ENCODE peak calls at places on chromosome 4, in nine cellular contexts. Y, F, V, O, K, W, L, Z and J are unnamed samples.

GRCh38 chr4:6971536-6972374 is 62.1 kb downstream of the TBC1D14 start:
- DNase-seq in Y (no peak), F (no peak), V (no peak), O (no peak), K (no peak), W (no peak), L (no peak), Z (no peak), J (no peak)

GRCh38 chr4:78058591-78059523 is 1.7 kb downstream of the FRAS1 start:
- DNase-seq in Y (peak; percentile 14), F (peak; percentile 71), V (no peak), O (peak; percentile 80), K (peak; percentile 17), W (peak; percentile 15), L (no peak), Z (no peak), J (no peak)

GRCh38 chr4:27666943-27667342 is 806.3 kb downstream of the STIM2 start:
- DNase-seq in Y (no peak), F (no peak), V (no peak), O (no peak), K (no peak), W (no peak), L (no peak), Z (no peak), J (no peak)

GRCh38 chr4:46549125-46549524 is 159.2 kb upstream of the GABRA2 start:
- DNase-seq in Y (no peak), F (no peak), V (no peak), O (no peak), K (no peak), W (no peak), L (no peak), Z (no peak), J (no peak)

GRCh38 chr4:61540944-61541343 is 340.8 kb downstream of the ADGRL3 start:
- DNase-seq in Y (no peak), F (no peak), V (no peak), O (no peak), K (no peak), W (no peak), L (no peak), Z (no peak), J (no peak)

GRCh38 chr4:525660-526059 is 26.6 kb downstream of the PIGG start:
- DNase-seq in Y (no peak), F (no peak), V (no peak), O (no peak), K (no peak), W (no peak), L (no peak), Z (no peak), J (no peak)

GRCh38 chr4:13815231-13815630 is 187.7 kb upstream of the BOD1L1 start:
- DNase-seq in Y (no peak), F (no peak), V (no peak), O (no peak), K (no peak), W (no peak), L (no peak), Z (no peak), J (no peak)

GRCh38 chr4:3683077-3683743 is 83.0 kb upstream of the ADRA2C start:
- DNase-seq in Y (no peak), F (peak; percentile 6), V (no peak), O (no peak), K (peak; percentile 8), W (no peak), L (no peak), Z (no peak), J (no peak)

GRCh38 chr4:185535818-185536729 is 767 bp upstream of the PDLIM3 start:
- DNase-seq in Y (no peak), F (peak; percentile 25), V (no peak), O (no peak), K (peak; percentile 71), W (no peak), L (no peak), Z (no peak), J (peak; percentile 29)

GRCh38 chr4:84403656-84404055 is 95.4 kb downstream of the NKX6-1 start:
- DNase-seq in Y (no peak), F (no peak), V (no peak), O (no peak), K (no peak), W (peak; percentile 58), L (no peak), Z (no peak), J (no peak)

GRCh38 chr4:163591614-163592020 is 97.1 kb downstream of the TMA16 start:
- DNase-seq in Y (peak; percentile 38), F (no peak), V (no peak), O (no peak), K (no peak), W (no peak), L (no peak), Z (no peak), J (no peak)

GRCh38 chr4:35461931-35462659 is 782.2 kb downstream of the ARAP2 start:
- DNase-seq in Y (no peak), F (peak; percentile 61), V (no peak), O (no peak), K (no peak), W (no peak), L (no peak), Z (no peak), J (no peak)

GRCh38 chr4:53702334-53703266 is 111.3 kb upstream of the LNX1 start:
- DNase-seq in Y (peak; percentile 86), F (peak; percentile 92), V (no peak), O (peak; percentile 49), K (peak; percentile 80), W (peak; percentile 74), L (peak; percentile 48), Z (no peak), J (peak; percentile 92)

GRCh38 chr4:119260528-119260927 is 48.0 kb downstream of the USP53 start:
- DNase-seq in Y (no peak), F (no peak), V (no peak), O (no peak), K (no peak), W (no peak), L (no peak), Z (no peak), J (no peak)
- H3K36me3 ChIP-seq in Y (no peaks in the 10 kb centered on the region), F (peaks cover 3% of the 10 kb centered on the region), V (peaks cover 7% of the 10 kb centered on the region), O (peaks cover 17% of the 10 kb centered on the region), K (no peaks in the 10 kb centered on the region), W (peaks cover 8% of the 10 kb centered on the region), L (peaks cover 23% of the 10 kb centered on the region), Z (peaks cover 41% of the 10 kb centered on the region), J (peaks cover 30% of the 10 kb centered on the region)

DNA sequence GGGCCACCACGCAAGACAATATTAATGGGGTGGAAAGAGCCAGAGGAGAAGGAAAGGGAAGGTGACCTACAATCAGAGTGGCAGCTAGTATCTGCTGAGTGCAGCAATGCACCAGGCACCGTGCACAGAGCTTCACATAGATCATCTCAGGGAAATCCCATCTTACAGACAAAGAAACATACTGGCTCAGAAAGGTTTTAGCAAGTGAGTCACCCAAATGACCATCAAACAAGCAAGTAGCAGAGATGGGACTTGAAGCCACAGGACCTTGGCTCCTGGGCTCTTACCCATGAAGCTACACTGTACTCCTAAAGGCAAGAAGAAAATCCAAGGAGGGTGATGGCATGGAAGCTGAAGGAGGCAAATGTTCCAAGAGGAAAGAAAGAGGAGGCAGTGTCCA is 6.8 kb downstream of the ANXA5 start:
- DNase-seq in Y (no peak), F (no peak), V (no peak), O (no peak), K (no peak), W (peak; percentile 83), L (no peak), Z (no peak), J (peak; percentile 76)
- H3K36me3 ChIP-seq in Y (peaks cover 3% of the 10 kb centered on the region), F (peaks cover 2% of the 10 kb centered on the region), V (no peaks in the 10 kb centered on the region), O (peaks cover 23% of the 10 kb centered on the region), K (no peaks in the 10 kb centered on the region), W (peaks cover 44% of the 10 kb centered on the region), L (no peaks in the 10 kb centered on the region), Z (peaks cover 71% of the 10 kb centered on the region), J (peaks cover 84% of the 10 kb centered on the region)

DNA sequence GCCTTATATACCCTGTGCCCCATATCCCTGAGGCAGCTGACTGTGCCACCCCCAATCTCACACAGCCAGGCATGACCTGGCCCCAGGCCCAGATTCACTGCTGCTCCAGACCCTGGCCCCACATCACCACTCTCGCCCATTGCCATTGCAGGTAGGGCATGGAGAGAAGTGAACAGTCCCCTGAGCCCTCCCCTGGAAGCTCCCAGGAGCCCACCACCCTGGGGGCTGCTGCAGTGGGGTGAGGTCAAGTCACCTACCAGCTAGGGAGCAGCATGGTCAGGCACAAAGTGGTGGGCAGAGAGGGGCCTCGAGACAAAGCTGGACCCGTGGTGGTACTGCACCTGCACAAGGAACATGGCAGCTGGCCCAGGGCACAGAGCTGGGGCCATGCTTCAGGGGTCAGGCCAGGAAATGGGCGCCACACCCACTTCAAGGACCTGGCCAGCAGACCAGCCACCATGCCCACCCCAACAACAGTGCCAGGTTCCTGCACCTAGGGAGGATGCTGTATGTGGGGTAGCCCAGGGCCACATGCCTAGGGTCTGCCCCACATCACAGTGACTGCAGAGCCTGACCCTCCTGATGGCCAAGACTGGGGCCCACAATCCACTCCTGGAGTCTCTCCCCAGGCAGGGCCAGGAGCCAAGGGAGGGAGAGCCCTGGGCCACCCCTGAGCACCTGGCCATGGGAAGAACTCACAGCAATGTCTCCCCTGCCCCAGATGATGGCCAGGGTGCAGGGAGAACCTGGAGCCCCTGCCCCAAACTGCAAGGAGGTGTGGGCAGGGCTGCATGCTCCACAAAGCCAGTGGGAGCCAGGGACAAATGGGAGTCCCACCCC is 58.5 kb downstream of the COX18 start:
- DNase-seq in Y (no peak), F (no peak), V (no peak), O (no peak), K (no peak), W (no peak), L (no peak), Z (no peak), J (no peak)
- H3K36me3 ChIP-seq in Y (no peaks in the 10 kb centered on the region), F (no peaks in the 10 kb centered on the region), V (no peaks in the 10 kb centered on the region), O (no peaks in the 10 kb centered on the region), K (no peaks in the 10 kb centered on the region), W (no peaks in the 10 kb centered on the region), L (no peaks in the 10 kb centered on the region), Z (no peaks in the 10 kb centered on the region), J (no peaks in the 10 kb centered on the region)

GRCh38 chr4:113502883-113503282 is 258.7 kb downstream of the CAMK2D start:
- DNase-seq in Y (no peak), F (no peak), V (no peak), O (no peak), K (no peak), W (no peak), L (no peak), Z (no peak), J (no peak)
- H3K36me3 ChIP-seq in Y (no peaks in the 10 kb centered on the region), F (no peaks in the 10 kb centered on the region), V (peaks cover 3% of the 10 kb centered on the region), O (no peaks in the 10 kb centered on the region), K (no peaks in the 10 kb centered on the region), W (peaks cover 4% of the 10 kb centered on the region), L (peaks cover 6% of the 10 kb centered on the region), Z (no peaks in the 10 kb centered on the region), J (peaks cover 3% of the 10 kb centered on the region)